ENCODE peak calls at places on chromosomes 4 and X, in seven cellular contexts. R is SK-N-SH, T is HCT116, S is T47D, E is HepG2, H is H1, I is GM12878. L is an unnamed sample.

GRCh38 chrX:66030505-66031317 is 9.2 kb downstream of the VSIG4 start:
- DNase-seq in T (peak), E (peak), I (no peak), H (peak), S (no peak), R (peak), L (peak)

GRCh38 chrX:69524765-69525164 is 20.6 kb downstream of the NALF2 start:
- DNase-seq in R (no peak), T (no peak), I (no peak), E (no peak), H (no peak), S (no peak), L (no peak)

GRCh38 chr4:68927165-68927564 is 24.4 kb downstream of the UGT2A3 start:
- DNase-seq in T (no peak), E (no peak), R (no peak), S (no peak), H (no peak), I (no peak), L (no peak)

GRCh38 chrX:154655786-154656185 is 2.4 kb upstream of the CTAG2 start:
- DNase-seq in T (no peak), E (no peak), S (no peak), H (no peak), I (no peak), R (no peak), L (no peak)

GRCh38 chr4:102168580-102168979 is 176.7 kb downstream of the SLC39A8 start:
- DNase-seq in R (no peak), T (no peak), H (no peak), I (no peak), E (no peak), S (no peak), L (no peak)

GRCh38 chr4:184664445-184665210 is 15.1 kb downstream of the PRIMPOL start:
- DNase-seq in I (no peak), T (no peak), S (peak), R (peak), H (no peak), E (no peak), L (peak)

GRCh38 chr4:47120783-47121182 is 89.4 kb downstream of the GABRB1 start:
- DNase-seq in H (no peak), S (no peak), T (no peak), E (no peak), R (no peak), I (no peak), L (no peak)

GRCh38 chr4:109462297-109462696 is 28.7 kb downstream of the SEC24B start:
- DNase-seq in R (no peak), I (no peak), H (no peak), E (no peak), S (no peak), T (no peak), L (peak)

GRCh38 chr4:137359691-137360315 is 172.5 kb downstream of the PCDH18 start:
- DNase-seq in I (no peak), T (no peak), E (no peak), S (no peak), R (peak), H (no peak), L (no peak)

GRCh38 chr4:8761824-8762205 is 109.8 kb downstream of the HMX1 start:
- DNase-seq in H (no peak), S (no peak), R (no peak), I (no peak), E (no peak), T (no peak), L (no peak)

GRCh38 chr4:16693040-16693506 is 205.4 kb downstream of the LDB2 start:
- DNase-seq in S (no peak), R (no peak), H (no peak), E (no peak), T (no peak), I (no peak), L (no peak)

GRCh38 chr4:14241574-14241973 is 614.0 kb upstream of the BOD1L1 start:
- DNase-seq in I (no peak), E (no peak), T (no peak), H (no peak), R (no peak), S (no peak), L (no peak)

GRCh38 chr4:95105112-95105511 is 347.4 kb downstream of the BMPR1B start:
- DNase-seq in I (no peak), R (no peak), S (no peak), E (no peak), H (no peak), T (no peak), L (no peak)
- TF ChIP-seq JUND in I (no peak), R (no peak), S (no peak), E (no peak), H (no peak), T (no peak), L (no peak)

DNA sequence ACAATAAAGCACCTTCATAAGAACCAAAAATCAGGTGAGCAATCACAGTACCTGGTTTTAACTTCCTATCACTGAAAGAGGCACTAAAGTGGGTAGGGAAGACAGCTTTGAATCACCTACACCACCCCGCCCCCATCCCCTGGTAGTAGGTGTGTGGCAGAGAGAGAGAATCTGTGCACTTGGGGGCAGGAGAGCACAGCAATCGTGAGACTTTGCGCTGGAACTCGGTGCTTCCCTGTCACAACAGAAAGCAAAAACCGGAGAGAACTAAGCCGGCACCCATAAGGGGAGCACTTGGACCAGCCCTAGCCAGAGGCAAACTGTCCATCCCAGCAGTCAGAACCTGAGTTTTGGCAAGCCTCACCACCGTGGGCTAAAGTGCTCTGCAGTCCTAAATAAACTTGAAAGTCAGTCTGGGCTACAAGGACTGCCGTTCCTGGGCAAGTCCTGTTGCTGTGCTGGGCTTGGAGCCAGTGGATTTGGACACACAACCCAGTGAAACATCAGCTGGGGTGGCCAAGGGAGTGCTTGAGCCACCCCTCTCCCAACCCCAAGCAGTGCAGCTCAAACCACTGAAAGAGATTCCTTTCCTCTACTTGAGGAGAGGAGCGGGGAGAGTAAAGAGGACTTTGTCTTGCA is 32.1 kb downstream of the NDUFB11 start:
- DNase-seq in E (peak), S (peak), R (no peak), T (no peak), H (no peak), I (no peak), L (no peak)
- TF ChIP-seq JUND in E (no peak), S (no peak), R (no peak), T (no peak), H (no peak), I (no peak), L (no peak)

GRCh38 chrX:51742586-51742985 is 656 bp upstream of the GSPT2 start:
- DNase-seq in E (no peak), S (no peak), T (no peak), H (no peak), R (peak), I (no peak), L (no peak)

GRCh38 chrX:51737062-51737461 is 6.2 kb upstream of the GSPT2 start:
- DNase-seq in H (no peak), S (no peak), E (no peak), I (no peak), T (no peak), R (no peak), L (no peak)
- TF ChIP-seq JUND in H (no peak), S (no peak), E (no peak), I (no peak), T (no peak), R (no peak), L (no peak)

GRCh38 chr4:120158860-120159259 is 92.2 kb upstream of the MAD2L1 start:
- DNase-seq in R (no peak), I (no peak), H (no peak), E (no peak), S (no peak), T (no peak), L (no peak)

GRCh38 chr4:120155287-120155686 is 88.6 kb upstream of the MAD2L1 start:
- DNase-seq in H (no peak), T (no peak), I (no peak), S (no peak), R (no peak), E (no peak), L (no peak)

GRCh38 chr4:120156115-120156718 is 89.6 kb upstream of the MAD2L1 start:
- DNase-seq in I (peak), T (peak), E (peak), H (no peak), S (peak), R (peak), L (peak)
- TF ChIP-seq JUND in I (no peak), T (no peak), E (no peak), H (no peak), S (no peak), R (no peak), L (no peak)

GRCh38 chrX:119791437-119792231 is at the start of gene RPL39:
- DNase-seq in E (peak), T (peak), H (peak), R (peak), I (peak), S (peak), L (peak)

GRCh38 chrX:119790977-119791436 is 423 bp downstream of the RPL39 start:
- DNase-seq in I (no peak), T (no peak), S (peak), R (peak), E (peak), H (no peak), L (no peak)
- TF ChIP-seq JUND in I (no peak), T (no peak), S (no peak), R (no peak), E (no peak), H (no peak), L (no peak)

GRCh38 chrX:71496476-71496875 is 36.4 kb upstream of the OGT start:
- DNase-seq in I (no peak), H (no peak), E (no peak), T (no peak), S (no peak), R (no peak), L (no peak)

GRCh38 chrX:71493111-71493613 is 39.7 kb upstream of the OGT start:
- DNase-seq in I (no peak), E (peak), T (no peak), H (no peak), S (peak), R (no peak), L (no peak)

GRCh38 chrX:71487814-71488213 is 45.1 kb upstream of the OGT start:
- DNase-seq in R (no peak), E (peak), T (no peak), S (no peak), I (no peak), H (no peak), L (no peak)

GRCh38 chrX:71489540-71489939 is 43.4 kb upstream of the OGT start:
- DNase-seq in I (no peak), E (no peak), R (no peak), H (no peak), S (no peak), T (no peak), L (no peak)

GRCh38 chrX:71492086-71493065 is 40.5 kb upstream of the OGT start:
- DNase-seq in H (no peak), R (peak), I (no peak), T (no peak), S (no peak), E (no peak), L (no peak)
- TF ChIP-seq JUND in H (no peak), R (no peak), I (no peak), T (no peak), S (no peak), E (no peak), L (no peak)

GRCh38 chrX:40105791-40106676 is 8.3 kb upstream of the BCOR start:
- DNase-seq in I (no peak), E (no peak), T (no peak), H (peak), R (peak), S (peak), L (peak)

GRCh38 chrX:40104649-40105015 is 6.9 kb upstream of the BCOR start:
- DNase-seq in R (peak), T (no peak), I (no peak), E (no peak), S (peak), H (no peak), L (no peak)

GRCh38 chrX:40106677-40107290 is 9.0 kb upstream of the BCOR start:
- DNase-seq in R (peak), H (no peak), S (no peak), T (no peak), E (no peak), I (no peak), L (no peak)

GRCh38 chrX:40103565-40104323 is 6.0 kb upstream of the BCOR start:
- DNase-seq in E (no peak), S (no peak), T (no peak), I (no peak), R (no peak), H (no peak), L (no peak)

GRCh38 chrX:40105016-40105790 is 7.4 kb upstream of the BCOR start:
- DNase-seq in H (peak), I (no peak), E (no peak), R (peak), T (no peak), S (peak), L (peak)
- TF ChIP-seq JUND in H (no peak), I (no peak), E (no peak), R (no peak), T (no peak), S (no peak), L (no peak)

GRCh38 chrX:9492901-9493300 is 28.0 kb downstream of the TBL1X start:
- DNase-seq in S (no peak), R (no peak), I (no peak), E (no peak), H (no peak), T (no peak), L (no peak)
- TF ChIP-seq JUND in S (no peak), R (no peak), I (no peak), E (no peak), H (no peak), T (no peak), L (no peak)

DNA sequence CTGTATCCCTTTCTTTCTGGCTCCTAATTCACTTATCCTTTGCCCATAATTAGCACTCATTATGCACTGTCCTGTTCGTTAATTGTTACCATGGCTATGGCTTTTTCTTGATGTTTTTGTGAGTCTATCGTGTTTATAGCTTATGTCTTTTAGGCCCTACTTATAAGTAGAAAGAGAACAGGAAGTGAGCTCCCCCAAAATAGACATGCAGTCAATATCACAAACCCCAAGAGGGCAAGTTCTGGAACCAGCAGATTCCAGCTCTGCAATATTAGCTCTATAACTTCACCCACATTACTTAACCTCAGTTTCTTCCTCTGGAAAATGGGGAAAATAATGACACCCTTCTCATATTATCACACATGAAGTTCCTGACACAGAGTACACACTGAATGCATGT is 7.4 kb upstream of the HS3ST1 start:
- DNase-seq in T (no peak), R (no peak), I (no peak), E (no peak), H (no peak), S (no peak), L (no peak)
- TF ChIP-seq JUND in T (no peak), R (no peak), I (no peak), E (no peak), H (no peak), S (no peak), L (no peak)

GRCh38 chr4:1008840-1009646 is 2.4 kb upstream of the FGFRL1 start:
- DNase-seq in I (no peak), R (no peak), E (no peak), T (no peak), H (no peak), S (peak), L (no peak)
- TF ChIP-seq JUND in I (no peak), R (no peak), E (no peak), T (no peak), H (no peak), S (no peak), L (no peak)

L was measured in K562.